ENCODE peak calls at places on chromosomes 12 and 14, in four cellular contexts. One of them, this sample, is unnamed.
A peak's percentile ranks its signal among the peaks of the same experiment; 100 is the strongest.

GRCh38 chr12:44431647-44432352 is 444.3 kb downstream of the NELL2 start:
- DNase-seq in H1: no peak
- DNase-seq in HepG2: no peak
- DNase-seq in GM12878: peak; percentile 56
- DNase-seq in this sample: no peak

GRCh38 chr12:14273911-14274306 is 91.6 kb upstream of the ATF7IP start:
- DNase-seq in GM12878: no peak
- DNase-seq in HepG2: no peak
- DNase-seq in H1: no peak
- DNase-seq in this sample: no peak

GRCh38 chr12:88245905-88246304 is 103.8 kb downstream of the TMTC3 start:
- DNase-seq in GM12878: no peak
- DNase-seq in H1: no peak
- DNase-seq in HepG2: no peak
- DNase-seq in this sample: no peak

GRCh38 chr14:102316048-102316745 is 3.3 kb upstream of the ZNF839 start:
- DNase-seq in HepG2: peak; percentile 44
- DNase-seq in GM12878: no peak
- DNase-seq in H1: no peak
- DNase-seq in this sample: no peak

GRCh38 chr12:53974084-53975018 is at the start of gene HOTAIR:
- DNase-seq in HepG2: no peak
- DNase-seq in H1: no peak
- DNase-seq in GM12878: no peak
- DNase-seq in this sample: peak; percentile 63

GRCh38 chr14:35879141-35879648 is 53.1 kb downstream of the BRMS1L start:
- DNase-seq in H1: no peak
- DNase-seq in HepG2: no peak
- DNase-seq in GM12878: no peak
- DNase-seq in this sample: no peak

GRCh38 chr12:25644964-25645363 is 91.9 kb upstream of the LMNTD1 start:
- DNase-seq in GM12878: no peak
- DNase-seq in HepG2: no peak
- DNase-seq in H1: no peak
- DNase-seq in this sample: peak; percentile 43

GRCh38 chr12:88501976-88502938 is 78.0 kb downstream of the KITLG start:
- DNase-seq in H1: no peak
- DNase-seq in HepG2: no peak
- DNase-seq in GM12878: no peak
- DNase-seq in this sample: no peak

GRCh38 chr12:89951050-89951693 is 242.5 kb upstream of the ATP2B1 start:
- DNase-seq in GM12878: no peak
- DNase-seq in HepG2: no peak
- DNase-seq in H1: no peak
- DNase-seq in this sample: no peak

GRCh38 chr12:113980537-113981337 is 14.6 kb upstream of the RBM19 start:
- DNase-seq in HepG2: peak; percentile 47
- DNase-seq in H1: peak; percentile 36
- DNase-seq in GM12878: no peak
- DNase-seq in this sample: peak; percentile 57

GRCh38 chr12:56993346-56993745 is 13.0 kb downstream of the ZBTB39 start:
- DNase-seq in H1: no peak
- DNase-seq in HepG2: no peak
- DNase-seq in GM12878: no peak
- DNase-seq in this sample: no peak

GRCh38 chr14:32561520-32561919 is 232.4 kb downstream of the AKAP6 start:
- DNase-seq in HepG2: no peak
- DNase-seq in GM12878: no peak
- DNase-seq in H1: no peak
- DNase-seq in this sample: no peak
- TF ChIP-seq TAF1 in HepG2: no peak
- TF ChIP-seq TAF1 in GM12878: no peak
- TF ChIP-seq TAF1 in H1: no peak
- TF ChIP-seq TAF1 in this sample: peak; percentile 37

DNA sequence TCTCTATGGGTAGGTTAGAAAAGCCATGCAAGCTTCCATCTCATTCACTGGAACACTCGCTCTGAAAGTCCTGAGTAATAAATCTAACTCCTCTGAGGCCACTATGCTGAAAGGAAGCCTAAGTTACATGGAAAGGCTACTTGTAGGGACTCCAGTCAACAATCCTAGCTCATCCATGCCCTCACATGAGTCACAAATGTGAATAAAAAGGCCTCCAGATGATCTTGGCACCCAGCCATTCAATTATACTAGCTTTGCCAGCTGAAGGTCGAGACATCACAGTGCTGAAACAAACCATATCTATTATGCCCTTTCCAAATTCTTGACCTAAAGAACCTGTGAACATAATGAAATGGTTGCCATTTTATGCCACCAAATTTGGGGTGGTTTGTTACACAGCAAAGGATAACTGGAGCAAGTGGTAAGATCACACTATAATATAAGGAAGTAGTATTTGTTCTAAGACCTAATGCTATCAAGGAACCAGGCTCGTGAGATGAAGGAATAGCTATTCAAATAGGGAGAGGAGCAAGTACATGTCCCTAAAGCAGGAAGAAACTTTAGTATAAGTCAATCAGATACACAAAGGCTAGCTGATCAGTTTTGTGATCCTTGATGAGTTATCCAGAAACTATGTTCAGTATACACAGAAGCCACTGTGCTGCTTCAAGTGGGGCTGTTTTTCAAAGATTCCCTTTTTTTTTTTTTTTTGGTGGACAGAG is 142.1 kb downstream of the MED13L start:
- DNase-seq in HepG2: peak; percentile 28
- DNase-seq in GM12878: no peak
- DNase-seq in H1: no peak
- DNase-seq in this sample: peak; percentile 44
- TF ChIP-seq TCF12 in HepG2: no peak
- TF ChIP-seq TCF12 in GM12878: no peak
- TF ChIP-seq TCF12 in H1: no peak
- TF ChIP-seq TCF12 in this sample: peak; percentile 51

DNA sequence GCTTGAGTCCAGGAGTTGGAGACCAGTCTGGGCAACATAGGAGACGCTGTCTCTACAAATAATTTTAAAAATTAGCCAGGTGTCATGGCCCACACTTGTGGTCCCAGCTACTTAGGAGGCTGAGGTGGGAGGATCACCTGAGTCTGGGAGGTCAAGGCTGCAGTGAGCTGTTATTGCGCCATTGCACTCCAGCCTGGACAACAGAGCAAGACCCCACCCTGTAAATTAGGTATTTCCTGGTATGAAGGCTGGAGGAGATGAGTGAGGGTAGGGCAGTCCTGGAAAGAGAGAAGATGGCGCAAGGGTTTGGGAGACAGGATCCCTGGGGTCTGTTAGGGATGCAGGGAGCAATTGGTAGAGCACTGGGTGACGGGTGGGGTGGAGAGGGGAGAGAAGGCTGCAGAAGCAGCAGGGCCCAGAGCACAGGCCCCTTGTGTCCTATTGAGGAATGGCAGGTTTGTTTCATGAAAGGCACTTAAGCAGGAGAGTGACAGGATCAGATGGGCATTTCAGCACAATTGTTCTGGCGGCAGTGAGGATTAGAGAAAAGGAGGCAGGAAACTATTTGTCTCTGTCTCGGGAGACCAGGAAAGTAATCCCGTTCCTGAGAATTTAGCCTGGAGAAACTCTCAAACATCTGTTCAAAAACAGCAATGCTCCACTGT is 47.2 kb upstream of the KTN1 start:
- DNase-seq in H1: peak; percentile 9
- DNase-seq in GM12878: no peak
- DNase-seq in HepG2: no peak
- DNase-seq in this sample: no peak
- TF ChIP-seq TAF1 in H1: no peak
- TF ChIP-seq TAF1 in GM12878: no peak
- TF ChIP-seq TAF1 in HepG2: no peak
- TF ChIP-seq TAF1 in this sample: no peak

GRCh38 chr12:69105101-69105613 is 134.2 kb upstream of the CPSF6 start:
- DNase-seq in GM12878: no peak
- DNase-seq in H1: no peak
- DNase-seq in HepG2: no peak
- DNase-seq in this sample: no peak
- TF ChIP-seq TCF12 in GM12878: no peak
- TF ChIP-seq TCF12 in H1: no peak
- TF ChIP-seq TCF12 in HepG2: no peak
- TF ChIP-seq TCF12 in this sample: no peak

GRCh38 chr12:10873374-10873773 is 10.7 kb downstream of the PRH1 start:
- DNase-seq in GM12878: no peak
- DNase-seq in H1: no peak
- DNase-seq in HepG2: no peak
- DNase-seq in this sample: no peak
- TF ChIP-seq TAF1 in GM12878: no peak
- TF ChIP-seq TAF1 in H1: no peak
- TF ChIP-seq TAF1 in HepG2: no peak
- TF ChIP-seq TAF1 in this sample: no peak

GRCh38 chr14:37973031-37973908 is 234.4 kb upstream of the SSTR1 start:
- DNase-seq in GM12878: no peak
- DNase-seq in HepG2: peak; percentile 78
- DNase-seq in H1: no peak
- DNase-seq in this sample: no peak

GRCh38 chr14:37970696-37971095 is 237.0 kb upstream of the SSTR1 start:
- DNase-seq in GM12878: no peak
- DNase-seq in HepG2: no peak
- DNase-seq in H1: no peak
- DNase-seq in this sample: no peak

GRCh38 chr14:37974421-37974820 is 233.3 kb upstream of the SSTR1 start:
- DNase-seq in GM12878: no peak
- DNase-seq in H1: no peak
- DNase-seq in HepG2: no peak
- DNase-seq in this sample: no peak

GRCh38 chr14:37968664-37969225 is 239.0 kb upstream of the SSTR1 start:
- DNase-seq in HepG2: no peak
- DNase-seq in GM12878: no peak
- DNase-seq in H1: no peak
- DNase-seq in this sample: no peak

GRCh38 chr14:37969511-37969979 is 238.2 kb upstream of the SSTR1 start:
- DNase-seq in HepG2: no peak
- DNase-seq in GM12878: no peak
- DNase-seq in H1: no peak
- DNase-seq in this sample: no peak
- TF ChIP-seq TCF12 in HepG2: no peak
- TF ChIP-seq TCF12 in GM12878: no peak
- TF ChIP-seq TCF12 in H1: no peak
- TF ChIP-seq TCF12 in this sample: no peak

DNA sequence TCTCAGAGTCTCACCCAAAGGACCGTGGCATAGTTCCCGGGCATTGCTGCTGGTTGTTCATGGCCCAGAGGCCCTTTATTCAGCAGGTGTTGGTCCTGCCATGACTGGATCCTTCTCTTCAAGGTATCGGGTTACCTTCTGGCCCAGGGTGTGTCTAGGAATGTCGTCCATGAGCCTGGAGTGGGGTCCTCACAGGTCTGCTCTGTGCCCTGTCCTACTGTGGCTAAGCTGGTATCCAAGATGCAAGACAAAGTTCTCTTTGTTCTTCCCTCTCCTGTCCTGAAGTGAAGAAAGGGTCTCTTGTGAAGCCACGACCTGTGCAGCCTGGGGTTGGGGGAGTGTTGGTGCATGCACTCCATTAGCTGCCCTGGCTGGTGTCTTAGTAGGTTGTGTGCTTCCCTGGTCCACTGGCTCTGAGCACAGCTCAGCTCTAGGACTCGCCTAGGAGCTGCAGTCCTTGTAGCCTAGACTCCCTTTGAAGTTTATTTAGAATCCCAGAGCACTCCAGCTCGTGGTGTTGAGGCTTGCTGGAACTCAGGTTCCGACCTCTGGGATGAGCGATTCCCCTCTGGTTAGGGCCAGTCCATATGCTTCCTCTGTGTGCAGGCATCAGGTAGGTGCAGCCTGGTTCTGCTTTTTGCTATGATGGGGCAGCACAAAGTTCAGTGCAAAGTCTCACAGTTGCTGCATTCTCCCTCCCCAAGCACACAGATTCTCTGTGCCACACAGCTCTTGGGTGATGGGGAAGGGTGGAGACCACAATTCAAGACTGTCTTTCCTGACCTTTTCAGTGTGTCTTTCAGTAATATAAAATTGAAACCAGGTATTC is 117.4 kb downstream of the NUBPL start:
- DNase-seq in H1: no peak
- DNase-seq in HepG2: peak; percentile 36
- DNase-seq in GM12878: no peak
- DNase-seq in this sample: no peak
- TF ChIP-seq TAF1 in H1: no peak
- TF ChIP-seq TAF1 in HepG2: no peak
- TF ChIP-seq TAF1 in GM12878: no peak
- TF ChIP-seq TAF1 in this sample: no peak

GRCh38 chr14:76699209-76699608 is 62.1 kb upstream of the VASH1 start:
- DNase-seq in HepG2: no peak
- DNase-seq in GM12878: no peak
- DNase-seq in H1: no peak
- DNase-seq in this sample: no peak

GRCh38 chr14:76698631-76699030 is 62.6 kb upstream of the VASH1 start:
- DNase-seq in H1: no peak
- DNase-seq in HepG2: no peak
- DNase-seq in GM12878: no peak
- DNase-seq in this sample: no peak

GRCh38 chr14:76698191-76698590 is 63.1 kb upstream of the VASH1 start:
- DNase-seq in GM12878: no peak
- DNase-seq in H1: no peak
- DNase-seq in HepG2: no peak
- DNase-seq in this sample: no peak

GRCh38 chr14:76701436-76701835 is 59.8 kb upstream of the VASH1 start:
- DNase-seq in GM12878: no peak
- DNase-seq in HepG2: no peak
- DNase-seq in H1: no peak
- DNase-seq in this sample: no peak

GRCh38 chr14:76699901-76700590 is 61.2 kb upstream of the VASH1 start:
- DNase-seq in HepG2: no peak
- DNase-seq in H1: no peak
- DNase-seq in GM12878: no peak
- DNase-seq in this sample: no peak
- TF ChIP-seq TCF12 in HepG2: no peak
- TF ChIP-seq TCF12 in H1: no peak
- TF ChIP-seq TCF12 in GM12878: no peak
- TF ChIP-seq TCF12 in this sample: no peak

GRCh38 chr12:112841891-112842290 is 50.3 kb downstream of the RPH3A start:
- DNase-seq in HepG2: no peak
- DNase-seq in GM12878: no peak
- DNase-seq in H1: no peak
- DNase-seq in this sample: no peak
- TF ChIP-seq TAF1 in HepG2: no peak
- TF ChIP-seq TAF1 in GM12878: no peak
- TF ChIP-seq TAF1 in H1: no peak
- TF ChIP-seq TAF1 in this sample: no peak

GRCh38 chr12:9741726-9742125 is 8.8 kb upstream of the CLECL1 start:
- DNase-seq in HepG2: no peak
- DNase-seq in H1: no peak
- DNase-seq in GM12878: peak; percentile 89
- DNase-seq in this sample: no peak
- TF ChIP-seq TCF12 in HepG2: no peak
- TF ChIP-seq TCF12 in H1: no peak
- TF ChIP-seq TCF12 in GM12878: peak; percentile 95
- TF ChIP-seq TCF12 in this sample: no peak